ENCODE peak calls at places on chromosomes 11 and 22, in five cellular contexts. One of them, this sample, is unnamed.

GRCh38 chr11:19076744-19077589 is 16.4 kb upstream of the MRGPRX2 start:
- DNase-seq in cerebellar cortex: peak; percentile 42
- DNase-seq in activated naive CD8-positive, alpha-beta T cell treated with anti-CD3 and anti-CD28 coated beads, Interleukin-2, amount 10 ng/mL, durations not matched to agents 7 days and 5 days: peak; percentile 61
- DNase-seq in natural killer cell: peak; percentile 53
- DNase-seq in brain microvascular endothelial cell: peak; percentile 48
- DNase-seq in this sample: no peak

GRCh38 chr11:65242389-65242788 is 19.4 kb upstream of the POLA2 start:
- DNase-seq in activated naive CD8-positive, alpha-beta T cell treated with anti-CD3 and anti-CD28 coated beads, Interleukin-2, amount 10 ng/mL, durations not matched to agents 7 days and 5 days: no peak
- DNase-seq in brain microvascular endothelial cell: no peak
- DNase-seq in cerebellar cortex: no peak
- DNase-seq in natural killer cell: no peak
- DNase-seq in this sample: no peak

GRCh38 chr22:28402539-28402938 is 277.1 kb downstream of the TTC28 start:
- DNase-seq in cerebellar cortex: no peak
- DNase-seq in brain microvascular endothelial cell: no peak
- DNase-seq in natural killer cell: no peak
- DNase-seq in activated naive CD8-positive, alpha-beta T cell treated with anti-CD3 and anti-CD28 coated beads, Interleukin-2, amount 10 ng/mL, durations not matched to agents 7 days and 5 days: no peak
- DNase-seq in this sample: no peak

GRCh38 chr11:289145-289705 is 299 bp downstream of the PGGHG start:
- DNase-seq in activated naive CD8-positive, alpha-beta T cell treated with anti-CD3 and anti-CD28 coated beads, Interleukin-2, amount 10 ng/mL, durations not matched to agents 7 days and 5 days: peak; percentile 65
- DNase-seq in natural killer cell: no peak
- DNase-seq in cerebellar cortex: no peak
- DNase-seq in brain microvascular endothelial cell: no peak
- DNase-seq in this sample: no peak

GRCh38 chr22:21640810-21641209 is 1.3 kb upstream of the SDF2L1 start:
- DNase-seq in cerebellar cortex: no peak
- DNase-seq in activated naive CD8-positive, alpha-beta T cell treated with anti-CD3 and anti-CD28 coated beads, Interleukin-2, amount 10 ng/mL, durations not matched to agents 7 days and 5 days: no peak
- DNase-seq in brain microvascular endothelial cell: no peak
- DNase-seq in natural killer cell: no peak
- DNase-seq in this sample: no peak

GRCh38 chr11:65489061-65489705 is 9.7 kb upstream of the MALAT1 start:
- DNase-seq in activated naive CD8-positive, alpha-beta T cell treated with anti-CD3 and anti-CD28 coated beads, Interleukin-2, amount 10 ng/mL, durations not matched to agents 7 days and 5 days: no peak
- DNase-seq in cerebellar cortex: peak; percentile 97
- DNase-seq in brain microvascular endothelial cell: peak; percentile 84
- DNase-seq in natural killer cell: no peak
- DNase-seq in this sample: peak; percentile 85

GRCh38 chr11:19977941-19978340 is 182.3 kb downstream of the DBX1 start:
- DNase-seq in natural killer cell: no peak
- DNase-seq in cerebellar cortex: no peak
- DNase-seq in activated naive CD8-positive, alpha-beta T cell treated with anti-CD3 and anti-CD28 coated beads, Interleukin-2, amount 10 ng/mL, durations not matched to agents 7 days and 5 days: no peak
- DNase-seq in brain microvascular endothelial cell: no peak
- DNase-seq in this sample: no peak

GRCh38 chr11:117919326-117920275 is 9.6 kb downstream of the TMPRSS13 start:
- DNase-seq in brain microvascular endothelial cell: no peak
- DNase-seq in natural killer cell: no peak
- DNase-seq in cerebellar cortex: no peak
- DNase-seq in activated naive CD8-positive, alpha-beta T cell treated with anti-CD3 and anti-CD28 coated beads, Interleukin-2, amount 10 ng/mL, durations not matched to agents 7 days and 5 days: peak; percentile 23
- DNase-seq in this sample: no peak

This sample was measured in foreskin fibroblast.